ENCODE peak calls at places on chromosomes 13 and 19, in five cellular contexts. One of them, this sample, is unnamed.

GRCh38 chr13:22936228-22936627 is 244.6 kb upstream of the SGCG start:
- DNase-seq in omental fat pad: no peak
- DNase-seq in neural crest cell: no peak
- DNase-seq in nephron progenitor cell: no peak
- DNase-seq in EH: no peak
- DNase-seq in this sample: no peak

GRCh38 chr13:93256998-93257397 is 30.4 kb downstream of the GPC6 start:
- DNase-seq in omental fat pad: no peak
- DNase-seq in neural crest cell: no peak
- DNase-seq in nephron progenitor cell: no peak
- DNase-seq in EH: no peak
- DNase-seq in this sample: no peak

GRCh38 chr13:101035119-101035620 is 360.6 kb upstream of the TMTC4 start:
- DNase-seq in omental fat pad: no peak
- DNase-seq in neural crest cell: no peak
- DNase-seq in nephron progenitor cell: no peak
- DNase-seq in EH: no peak
- DNase-seq in this sample: no peak

GRCh38 chr13:27775943-27776342 is 16.3 kb upstream of the GSX1 start:
- DNase-seq in omental fat pad: no peak
- DNase-seq in neural crest cell: peak; percentile 26
- DNase-seq in nephron progenitor cell: peak; percentile 44
- DNase-seq in EH: no peak
- DNase-seq in this sample: no peak

GRCh38 chr19:35114656-35115537 is 726 bp upstream of the FXYD3 start:
- DNase-seq in omental fat pad: peak; percentile 83
- DNase-seq in neural crest cell: peak; percentile 97
- DNase-seq in nephron progenitor cell: peak; percentile 94
- DNase-seq in EH: peak; percentile 46
- DNase-seq in this sample: peak; percentile 81

GRCh38 chr13:113001251-113002140 is 32.5 kb downstream of the MCF2L start:
- DNase-seq in omental fat pad: no peak
- DNase-seq in neural crest cell: peak; percentile 65
- DNase-seq in nephron progenitor cell: peak; percentile 74
- DNase-seq in EH: peak; percentile 40
- DNase-seq in this sample: peak; percentile 94

GRCh38 chr19:20278342-20278741 is 111.3 kb downstream of the ZNF486 start:
- DNase-seq in omental fat pad: no peak
- DNase-seq in neural crest cell: peak; percentile 2
- DNase-seq in nephron progenitor cell: peak; percentile 21
- DNase-seq in EH: no peak
- DNase-seq in this sample: no peak

GRCh38 chr19:664913-665443 is 2.0 kb upstream of the RNF126 start:
- DNase-seq in omental fat pad: peak; percentile 83
- DNase-seq in neural crest cell: peak; percentile 98
- DNase-seq in nephron progenitor cell: peak; percentile 97
- DNase-seq in EH: peak; percentile 75
- DNase-seq in this sample: peak; percentile 89

GRCh38 chr19:1229837-1230584 is 7.8 kb downstream of the CBARP start:
- DNase-seq in omental fat pad: no peak
- DNase-seq in neural crest cell: no peak
- DNase-seq in nephron progenitor cell: no peak
- DNase-seq in EH: no peak
- DNase-seq in this sample: no peak

GRCh38 chr13:80824231-80824630 is 483.3 kb upstream of the SPRY2 start:
- DNase-seq in omental fat pad: no peak
- DNase-seq in neural crest cell: no peak
- DNase-seq in nephron progenitor cell: no peak
- DNase-seq in EH: no peak
- DNase-seq in this sample: no peak

GRCh38 chr13:111479412-111479811 is 159.0 kb downstream of the TEX29 start:
- DNase-seq in omental fat pad: no peak
- DNase-seq in neural crest cell: no peak
- DNase-seq in nephron progenitor cell: no peak
- DNase-seq in EH: no peak
- DNase-seq in this sample: no peak

GRCh38 chr13:52048516-52048915 is 24.0 kb downstream of the UTP14C start:
- DNase-seq in omental fat pad: no peak
- DNase-seq in neural crest cell: no peak
- DNase-seq in nephron progenitor cell: no peak
- DNase-seq in EH: peak; percentile 7
- DNase-seq in this sample: no peak

GRCh38 chr19:7152568-7152967 is 83.1 kb downstream of the ZNF557 start:
- DNase-seq in omental fat pad: no peak
- DNase-seq in neural crest cell: no peak
- DNase-seq in nephron progenitor cell: peak; percentile 15
- DNase-seq in EH: no peak
- DNase-seq in this sample: no peak

GRCh38 chr19:1465191-1466016 is 13.6 kb downstream of the C19orf25 start:
- DNase-seq in omental fat pad: no peak
- DNase-seq in neural crest cell: no peak
- DNase-seq in nephron progenitor cell: peak; percentile 72
- DNase-seq in EH: peak; percentile 71
- DNase-seq in this sample: no peak

GRCh38 chr19:5309438-5310204 is 31.0 kb downstream of the PTPRS start:
- DNase-seq in omental fat pad: no peak
- DNase-seq in neural crest cell: no peak
- DNase-seq in nephron progenitor cell: no peak
- DNase-seq in EH: no peak
- DNase-seq in this sample: peak; percentile 29

GRCh38 chr19:9789066-9789465 is 20.5 kb upstream of the ZNF846 start:
- DNase-seq in omental fat pad: no peak
- DNase-seq in neural crest cell: no peak
- DNase-seq in nephron progenitor cell: no peak
- DNase-seq in EH: no peak
- DNase-seq in this sample: no peak

This sample was measured in SJCRH30.